ENCODE peak calls at places on chromosome 5, in six cellular contexts. Z is uterus, Y is AG04450, M is stomach, S is left lung, G is cardiac muscle cell. J is an unnamed sample.

GRCh38 chr5:111626473-111627166 is 114.3 kb upstream of the STARD4 start:
- DNase-seq in Z (no peak), Y (no peak), M (no peak), S (no peak), G (no peak), J (no peak)

GRCh38 chr5:73540192-73540591 is 25.2 kb downstream of the ANKRA2 start:
- DNase-seq in Z (no peak), Y (no peak), M (no peak), S (no peak), G (peak; percentile 10), J (no peak)

GRCh38 chr5:138464018-138464387 is 1.3 kb upstream of the EGR1 start:
- DNase-seq in Z (peak; percentile 98), Y (peak; percentile 93), M (peak; percentile 96), S (peak; percentile 96), G (peak; percentile 99), J (peak; percentile 96)

GRCh38 chr5:154608531-154609011 is 130.5 kb upstream of the HAND1 start:
- DNase-seq in Z (no peak), Y (no peak), M (no peak), S (no peak), G (no peak), J (no peak)

GRCh38 chr5:19322716-19323485 is 665.1 kb downstream of the CDH18 start:
- DNase-seq in Z (no peak), Y (no peak), M (no peak), S (no peak), G (no peak), J (no peak)

GRCh38 chr5:146731909-146732659 is 146.5 kb downstream of the PPP2R2B start:
- DNase-seq in Z (no peak), Y (peak; percentile 30), M (no peak), S (no peak), G (peak; percentile 89), J (no peak)

GRCh38 chr5:150580917-150581316 is 59.5 kb upstream of the SYNPO start:
- DNase-seq in Z (no peak), Y (no peak), M (no peak), S (peak; percentile 6), G (no peak), J (no peak)

GRCh38 chr5:1826235-1826980 is 25.2 kb downstream of the NDUFS6 start:
- DNase-seq in Z (no peak), Y (no peak), M (no peak), S (no peak), G (no peak), J (no peak)

GRCh38 chr5:17229308-17229707 is 11.9 kb downstream of the BASP1 start:
- DNase-seq in Z (no peak), Y (no peak), M (no peak), S (no peak), G (no peak), J (no peak)

GRCh38 chr5:80229902-80230255 is 26.0 kb downstream of the SERINC5 start:
- DNase-seq in Z (no peak), Y (no peak), M (no peak), S (no peak), G (no peak), J (no peak)

GRCh38 chr5:133527311-133527710 is 85.0 kb downstream of the FSTL4 start:
- DNase-seq in Z (no peak), Y (no peak), M (no peak), S (no peak), G (no peak), J (peak; percentile 79)

GRCh38 chr5:82421119-82421518 is 143.0 kb upstream of the RPS23 start:
- DNase-seq in Z (no peak), Y (peak; percentile 61), M (no peak), S (no peak), G (peak; percentile 95), J (peak; percentile 80)

GRCh38 chr5:60366489-60366888 is 333.5 kb downstream of the DEPDC1B start:
- DNase-seq in Z (no peak), Y (no peak), M (no peak), S (no peak), G (no peak), J (no peak)

GRCh38 chr5:53298841-53299240 is 181.6 kb upstream of the FST start:
- DNase-seq in Z (no peak), Y (no peak), M (no peak), S (no peak), G (no peak), J (no peak)

GRCh38 chr5:4909086-4909485 is 231.0 kb upstream of the ADAMTS16 start:
- DNase-seq in Z (no peak), Y (no peak), M (no peak), S (no peak), G (no peak), J (no peak)

GRCh38 chr5:35198096-35198495 is 32.2 kb downstream of the PRLR start:
- DNase-seq in Z (no peak), Y (no peak), M (peak; percentile 91), S (peak; percentile 77), G (peak; percentile 80), J (no peak)

GRCh38 chr5:125311743-125312142 is 565.3 kb upstream of the ZNF608 start:
- DNase-seq in Z (no peak), Y (peak; percentile 59), M (no peak), S (no peak), G (peak; percentile 85), J (no peak)

DNA sequence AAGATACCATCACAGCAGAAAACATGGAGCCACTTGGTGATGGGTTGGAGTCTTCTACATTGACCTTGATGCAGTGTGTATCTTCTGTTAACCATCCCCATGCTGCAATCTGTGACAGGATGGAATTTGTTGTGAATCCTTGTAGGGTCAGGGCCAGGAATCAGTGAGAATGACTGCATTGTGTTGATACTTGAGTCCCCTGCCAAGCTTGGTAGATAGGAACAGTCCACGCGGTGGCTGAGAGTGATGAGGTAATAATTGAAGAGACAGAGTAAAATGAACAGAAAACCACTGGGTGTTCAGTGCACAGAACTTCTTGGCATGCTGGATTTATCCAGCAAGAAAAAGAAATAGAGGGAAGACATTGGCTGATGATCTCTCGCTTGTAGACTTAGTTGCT is 217.5 kb downstream of the MAN2A1 start:
- DNase-seq in Z (no peak), Y (no peak), M (no peak), S (no peak), G (peak; percentile 64), J (no peak)
- H3K27me3 ChIP-seq in Z (no peaks in the 10 kb centered on the region), Y (no peaks in the 10 kb centered on the region), M (no peaks in the 10 kb centered on the region), S (no peaks in the 10 kb centered on the region), G (peaks cover 51% of the 10 kb centered on the region), J (no peaks in the 10 kb centered on the region)

GRCh38 chr5:140857987-140858240 is 2.2 kb downstream of the PCDHA10 start:
- DNase-seq in Z (no peak), Y (no peak), M (no peak), S (no peak), G (no peak), J (no peak)

GRCh38 chr5:140857177-140857986 is 1.7 kb downstream of the PCDHA10 start:
- DNase-seq in Z (no peak), Y (no peak), M (no peak), S (no peak), G (no peak), J (no peak)

DNA sequence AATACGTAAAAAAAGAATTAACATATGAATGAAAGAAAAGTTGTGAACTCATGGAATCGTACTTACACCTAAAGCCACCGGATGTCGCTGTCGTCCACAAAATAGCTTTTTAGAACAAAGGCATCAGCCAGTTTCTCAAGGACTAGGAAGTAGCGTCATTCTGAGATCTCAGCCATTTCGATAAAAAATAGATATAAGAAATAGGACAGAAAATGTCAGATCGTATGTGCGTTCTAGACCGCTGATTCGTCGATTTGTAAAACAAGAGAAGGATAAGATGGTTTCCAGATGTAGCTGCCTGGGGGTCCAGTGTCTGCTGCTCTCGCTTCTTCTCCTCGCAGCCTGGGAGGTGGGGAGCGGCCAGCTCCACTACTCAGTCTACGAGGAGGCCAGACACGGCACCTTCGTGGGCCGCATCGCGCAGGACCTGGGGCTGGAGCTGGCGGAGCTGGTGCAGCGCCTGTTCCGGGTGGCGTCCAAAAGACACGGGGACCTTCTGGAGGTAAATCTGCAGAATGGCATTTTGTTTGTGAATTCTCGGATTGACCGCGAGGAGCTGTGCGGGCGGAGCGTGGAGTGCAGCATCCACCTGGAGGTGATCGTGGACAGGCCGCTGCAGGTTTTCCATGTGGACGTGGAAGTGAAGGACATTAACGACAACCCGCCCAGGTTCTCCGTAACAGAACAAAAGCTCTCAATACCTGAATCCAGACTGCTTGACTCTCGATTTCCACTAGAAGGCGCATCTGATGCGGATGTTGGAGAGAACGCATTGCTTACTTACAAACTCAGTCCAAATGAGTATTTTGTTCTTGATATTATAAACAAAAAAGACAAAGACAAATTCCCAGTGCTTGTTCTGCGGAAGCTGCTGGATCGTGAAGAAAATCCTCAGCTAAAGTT is at the start of gene PCDHA10:
- DNase-seq in Z (no peak), Y (no peak), M (no peak), S (no peak), G (no peak), J (no peak)
- H3K4me3 ChIP-seq in Z (peak within 1 kb of the TSS; percentile 28), Y (no peak within 1 kb of the TSS), M (no peak within 1 kb of the TSS), S (no peak within 1 kb of the TSS), G (peak within 1 kb of the TSS; percentile 71), J (peak within 1 kb of the TSS; percentile 24)

DNA sequence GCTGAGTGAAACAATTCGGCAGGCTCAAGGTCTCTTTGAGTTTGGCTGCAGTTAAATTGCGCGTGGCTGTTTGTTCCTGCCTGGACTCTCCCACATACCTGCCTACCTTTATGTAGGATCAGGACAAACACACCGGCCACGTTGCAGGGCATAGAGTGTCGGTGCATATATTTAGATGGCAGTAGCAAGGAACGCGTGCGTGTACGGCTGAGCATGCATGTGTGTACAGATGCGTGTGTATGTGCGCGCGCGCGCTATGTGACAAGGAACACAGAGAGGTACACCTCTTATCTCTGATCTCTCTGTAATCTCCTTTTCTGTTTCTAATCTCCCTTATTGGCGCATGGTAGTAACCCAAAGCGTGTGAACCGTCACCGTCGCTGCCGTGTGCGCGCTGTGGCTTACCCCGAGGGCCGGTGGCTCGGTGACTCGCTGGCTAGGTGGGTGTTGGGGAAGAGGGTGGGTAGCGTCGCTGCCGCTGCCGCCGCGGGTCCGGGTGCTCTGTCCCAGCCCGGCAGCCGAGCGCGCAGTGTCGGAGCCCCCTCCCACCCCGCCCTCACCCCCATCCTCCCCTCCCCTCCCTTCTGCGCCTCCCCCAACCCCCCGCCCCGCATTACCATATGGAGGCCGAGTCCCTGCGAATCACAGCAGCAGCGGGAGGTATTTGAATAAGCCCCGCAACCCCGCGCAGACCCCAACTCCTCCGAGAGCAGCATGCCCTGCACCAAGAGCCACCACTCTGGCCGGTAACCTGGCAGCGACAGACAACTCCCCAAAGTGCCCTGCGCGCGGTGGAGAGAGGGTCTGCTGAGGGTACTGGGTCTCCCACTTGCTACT is 204.8 kb downstream of the MEF2C start:
- DNase-seq in Z (no peak), Y (no peak), M (no peak), S (no peak), G (no peak), J (no peak)
- H3K27me3 ChIP-seq in Z (peaks cover 85% of the 10 kb centered on the region), Y (peaks cover 93% of the 10 kb centered on the region), M (peaks cover 100% of the 10 kb centered on the region), S (peaks cover 100% of the 10 kb centered on the region), G (peaks cover 100% of the 10 kb centered on the region), J (peaks cover 100% of the 10 kb centered on the region)

GRCh38 chr5:37310360-37310759 is 60.5 kb downstream of the NUP155 start:
- DNase-seq in Z (no peak), Y (no peak), M (no peak), S (no peak), G (no peak), J (no peak)

GRCh38 chr5:37308796-37309195 is 59.6 kb upstream of the CPLANE1 start:
- DNase-seq in Z (no peak), Y (no peak), M (no peak), S (no peak), G (peak; percentile 72), J (no peak)

DNA sequence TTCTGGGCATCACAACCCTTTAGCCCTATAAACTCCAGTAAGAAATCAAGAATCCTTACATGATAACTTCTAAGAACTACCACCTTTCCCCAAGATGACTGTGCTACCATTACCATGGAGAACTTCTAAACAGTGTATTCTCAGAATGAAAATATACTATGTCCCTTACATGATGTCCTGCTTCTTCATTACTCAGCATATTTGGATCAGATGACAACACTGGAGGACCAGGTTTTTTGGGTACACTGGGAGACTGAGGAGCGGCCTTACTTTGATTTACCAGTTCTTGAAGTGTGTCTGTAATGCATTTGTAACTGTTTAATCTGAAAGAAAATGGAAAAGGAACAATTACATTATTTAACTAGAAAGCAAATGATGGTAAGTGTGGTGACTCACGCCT is 55.7 kb upstream of the CPLANE1 start:
- DNase-seq in Z (no peak), Y (no peak), M (no peak), S (no peak), G (no peak), J (no peak)
- H3K4me3 ChIP-seq in Z (no peak overlapping the region), Y (no peak overlapping the region), M (no peak overlapping the region), S (no peak overlapping the region), G (no peak overlapping the region), J (no peak overlapping the region)

J was measured in esophagus muscularis mucosa.